ENCODE peak calls at places on chromosomes 13 and 19, in nine cellular contexts. O is T follicular helper cell; V is activated gamma-delta T cell; I is fibroblast of lung; H is ascending aorta; A is activated CD4-positive, CD25-positive, alpha-beta regulatory T cell treated with anti-CD3 and anti-CD28 coated beads, Interleukin-2, amount 50 U/mL, for 16 hours; Q is GM13977; M is EH; K is breast epithelium. E is an unnamed sample.

GRCh38 chr13:101681834-101682233 is 229.4 kb downstream of the ITGBL1 start:
- DNase-seq in O (no peak), V (no peak), I (peak), H (no peak), A (no peak), Q (no peak), M (peak), K (no peak), E (peak)

GRCh38 chr13:25281193-25281936 is 5.9 kb downstream of the MTMR6 start:
- DNase-seq in O (no peak), V (no peak), I (no peak), H (no peak), A (no peak), Q (peak), M (no peak), K (no peak), E (no peak)

GRCh38 chr13:78611040-78611439 is 7.7 kb upstream of the POU4F1 start:
- DNase-seq in O (no peak), V (no peak), I (no peak), H (no peak), A (no peak), Q (no peak), M (no peak), K (no peak), E (no peak)

GRCh38 chr19:42197375-42197817 is 20.1 kb downstream of the DEDD2 start:
- DNase-seq in O (no peak), V (no peak), I (no peak), H (no peak), A (no peak), Q (no peak), M (no peak), K (no peak), E (peak)

GRCh38 chr13:33265607-33266006 is 19.9 kb downstream of the STARD13 start:
- DNase-seq in O (no peak), V (no peak), I (no peak), H (no peak), A (no peak), Q (no peak), M (no peak), K (no peak), E (no peak)

GRCh38 chr19:19543101-19543500 is 5.0 kb downstream of the CILP2 start:
- DNase-seq in O (no peak), V (no peak), I (no peak), H (no peak), A (no peak), Q (no peak), M (no peak), K (no peak), E (no peak)

GRCh38 chr19:534088-534487 is 2.5 kb downstream of the CDC34 start:
- DNase-seq in O (no peak), V (no peak), I (no peak), H (no peak), A (no peak), Q (no peak), M (no peak), K (no peak), E (no peak)

GRCh38 chr19:30070970-30071632 is 129.1 kb downstream of the URI1 start:
- DNase-seq in O (no peak), V (no peak), I (no peak), H (no peak), A (no peak), Q (no peak), M (no peak), K (peak), E (no peak)

GRCh38 chr13:114149774-114150740 is 17.6 kb upstream of the RASA3 start:
- DNase-seq in O (no peak), V (no peak), I (no peak), H (no peak), A (no peak), Q (no peak), M (no peak), K (no peak), E (no peak)

GRCh38 chr19:16223746-16224145 is 26.0 kb downstream of the AP1M1 start:
- DNase-seq in O (no peak), V (no peak), I (no peak), H (no peak), A (no peak), Q (no peak), M (no peak), K (no peak), E (no peak)

GRCh38 chr19:11649941-11650340 is 52.7 kb downstream of the ZNF627 start:
- DNase-seq in O (no peak), V (no peak), I (no peak), H (no peak), A (no peak), Q (no peak), M (peak), K (no peak), E (no peak)

GRCh38 chr13:80436571-80437169 is 95.7 kb upstream of the SPRY2 start:
- DNase-seq in O (no peak), V (no peak), I (peak), H (no peak), A (no peak), Q (no peak), M (peak), K (no peak), E (no peak)

GRCh38 chr19:32035611-32036010 is 309.8 kb upstream of the ZNF507 start:
- DNase-seq in O (no peak), V (no peak), I (no peak), H (no peak), A (no peak), Q (no peak), M (no peak), K (no peak), E (no peak)

GRCh38 chr19:5593963-5594255 is 26.2 kb upstream of the TINCR start:
- DNase-seq in O (no peak), V (no peak), I (no peak), H (no peak), A (no peak), Q (no peak), M (no peak), K (no peak), E (no peak)

GRCh38 chr13:49594576-49594975 is 9.2 kb upstream of the RCBTB1 start:
- DNase-seq in O (no peak), V (no peak), I (no peak), H (no peak), A (no peak), Q (no peak), M (no peak), K (no peak), E (no peak)

GRCh38 chr19:40281381-40282208 is 3.5 kb downstream of the AKT2 start:
- DNase-seq in O (no peak), V (no peak), I (no peak), H (no peak), A (no peak), Q (no peak), M (no peak), K (no peak), E (no peak)

GRCh38 chr19:4007836-4008539 is 452 bp downstream of the PIAS4 start:
- DNase-seq in O (no peak), V (no peak), I (no peak), H (no peak), A (no peak), Q (no peak), M (peak), K (no peak), E (peak)

E was measured in iris pigment epithelial cell.